ENCODE peak calls at places on chromosomes 4 and X, in ten cellular contexts. V, C, F, L, I, M, Y, X, A and G are unnamed samples.

GRCh38 chr4:34861661-34862060 is 1382.7 kb downstream of the ARAP2 start:
- DNase-seq in A (no peak), Y (no peak), I (no peak), V (peak; percentile 34), F (peak; percentile 35), M (no peak), L (no peak), X (no peak), C (no peak), G (no peak)

GRCh38 chr4:663438-664428 is 10.3 kb downstream of the ATP5ME start:
- DNase-seq in A (peak; percentile 69), C (peak; percentile 80), X (no peak), Y (no peak), I (no peak), M (peak; percentile 81), L (no peak), F (no peak), V (no peak), G (no peak)

GRCh38 chr4:66577922-66578321 is 907.6 kb upstream of the EPHA5 start:
- DNase-seq in A (no peak), I (peak; percentile 7), V (no peak), L (no peak), Y (no peak), M (no peak), F (peak; percentile 54), C (no peak), X (no peak), G (no peak)

GRCh38 chrX:150693782-150694574 is 782 bp downstream of the MTMR1 start:
- DNase-seq in C (peak; percentile 73), Y (peak; percentile 35), V (peak; percentile 51), I (peak; percentile 95), L (peak; percentile 0), M (peak; percentile 87), A (peak; percentile 65), F (peak; percentile 74), X (peak; percentile 61), G (peak; percentile 40)

GRCh38 chr4:138192113-138192512 is 50.0 kb downstream of the SLC7A11 start:
- DNase-seq in C (no peak), I (peak; percentile 34), X (no peak), L (no peak), Y (peak; percentile 70), F (peak; percentile 74), A (no peak), V (peak; percentile 23), M (no peak), G (peak; percentile 11)

GRCh38 chr4:186570193-186570996 is 15.0 kb upstream of the MTNR1A start:
- DNase-seq in C (no peak), X (peak; percentile 52), I (no peak), L (no peak), A (no peak), V (peak; percentile 58), F (peak; percentile 45), Y (peak; percentile 27), M (no peak), G (no peak)

GRCh38 chrX:94977562-94977961 is 1303.6 kb downstream of the FAM133A start:
- DNase-seq in A (no peak), I (no peak), Y (no peak), X (no peak), C (no peak), M (no peak), F (no peak), L (no peak), V (no peak), G (no peak)

GRCh38 chrX:55326985-55327384 is 62.3 kb upstream of the PAGE3 start:
- DNase-seq in L (no peak), C (no peak), M (no peak), I (no peak), X (no peak), A (no peak), Y (no peak), V (no peak), F (no peak), G (no peak)

GRCh38 chr4:80732010-80732409 is 298.5 kb upstream of the BMP3 start:
- DNase-seq in M (no peak), X (no peak), Y (no peak), I (peak; percentile 68), L (no peak), A (no peak), F (peak; percentile 52), V (peak; percentile 41), C (no peak), G (peak; percentile 31)

GRCh38 chr4:24274401-24275035 is 309.8 kb downstream of the DHX15 start:
- DNase-seq in X (no peak), A (no peak), Y (no peak), F (peak; percentile 33), L (no peak), V (no peak), M (no peak), I (no peak), C (no peak), G (peak; percentile 53)

GRCh38 chrX:120253784-120254183 is 3.2 kb downstream of the ZBTB33 start:
- DNase-seq in I (no peak), C (no peak), L (no peak), M (no peak), A (no peak), X (no peak), V (no peak), F (no peak), Y (no peak), G (no peak)

GRCh38 chrX:7603387-7603786 is 239.6 kb upstream of the VCX start:
- DNase-seq in Y (no peak), A (no peak), M (no peak), V (no peak), F (no peak), I (no peak), L (no peak), C (no peak), X (no peak), G (no peak)

GRCh38 chrX:42495139-42495538 is 282.8 kb downstream of the PPP1R2C start:
- DNase-seq in F (peak; percentile 23), A (no peak), L (no peak), V (no peak), C (no peak), M (no peak), Y (no peak), X (no peak), I (no peak), G (no peak)

GRCh38 chr4:26204911-26205368 is 115.9 kb upstream of the RBPJ start:
- DNase-seq in M (no peak), X (no peak), A (no peak), I (no peak), F (no peak), C (no peak), L (no peak), Y (no peak), V (no peak), G (no peak)

GRCh38 chrX:78555401-78555980 is 103.6 kb downstream of the RTL3 start:
- DNase-seq in I (no peak), V (peak; percentile 1), F (peak; percentile 15), X (no peak), L (no peak), M (peak; percentile 5), Y (peak; percentile 14), A (no peak), C (no peak), G (no peak)